ENCODE peak calls at places on chromosomes 4 and X, in four cellular contexts. X, M, V and Q are unnamed samples. For H3K4me1, the result is how much of the 10 kb centered on the place peaks cover.

GRCh38 chr4:48033825-48034413 is 17.3 kb downstream of the NIPAL1 start:
- DNase-seq in X (no peak), V (no peak), M (no peak), Q (peak)

GRCh38 chr4:168408620-168409019 is 71.7 kb downstream of the DDX60L start:
- DNase-seq in X (no peak), V (peak), M (peak), Q (no peak)

GRCh38 chrX:118495958-118496762 is 545 bp downstream of the DOCK11 start:
- DNase-seq in V (peak), M (peak), X (peak), Q (peak)

GRCh38 chr4:7902101-7902553 is 37.5 kb downstream of the AFAP1 start:
- DNase-seq in V (no peak), M (no peak), X (no peak), Q (no peak)

GRCh38 chr4:113450681-113451080 is 310.9 kb downstream of the CAMK2D start:
- DNase-seq in V (no peak), M (no peak), X (no peak), Q (no peak)

GRCh38 chrX:118049713-118050112 is 66.9 kb downstream of the KLHL13 start:
- DNase-seq in V (no peak), M (no peak), X (no peak), Q (no peak)

GRCh38 chr4:21113496-21114213 is 413.4 kb downstream of the PACRGL start:
- DNase-seq in V (no peak), M (no peak), X (no peak), Q (no peak)

GRCh38 chrX:2401590-2402360 is 99.0 kb downstream of the DHRSX start:
- DNase-seq in V (no peak), X (no peak), M (peak), Q (no peak)

GRCh38 chr4:130393246-130394041 is 1297.5 kb downstream of the C4orf33 start:
- DNase-seq in M (no peak), X (no peak), V (no peak), Q (no peak)

GRCh38 chr4:53651142-53651720 is 59.9 kb upstream of the LNX1 start:
- DNase-seq in X (no peak), M (peak), V (no peak), Q (no peak)

GRCh38 chr4:159227984-159228383 is 125.1 kb downstream of the RAPGEF2 start:
- DNase-seq in M (peak), X (no peak), V (peak), Q (no peak)

GRCh38 chr4:159229164-159229563 is 126.3 kb downstream of the RAPGEF2 start:
- DNase-seq in X (no peak), M (no peak), V (no peak), Q (no peak)

GRCh38 chr4:159232465-159233106 is 129.7 kb downstream of the RAPGEF2 start:
- DNase-seq in M (no peak), X (no peak), V (no peak), Q (no peak)

GRCh38 chr4:159224412-159224811 is 121.5 kb downstream of the RAPGEF2 start:
- DNase-seq in M (no peak), V (no peak), X (no peak), Q (no peak)

GRCh38 chr4:159227378-159227777 is 124.5 kb downstream of the RAPGEF2 start:
- DNase-seq in M (no peak), X (no peak), V (no peak), Q (no peak)
- H3K4me3 ChIP-seq in M (no peak), X (peak), V (peak), Q (no peak)

GRCh38 chrX:11380187-11380586 is 87.0 kb downstream of the AMELX start:
- DNase-seq in X (no peak), M (no peak), V (no peak), Q (no peak)
- H3K27ac ChIP-seq in X (no peak), M (no peak), V (no peak), Q (no peak)

GRCh38 chr4:140246216-140246615 is 92.2 kb upstream of the MAML3 start:
- DNase-seq in M (no peak), V (no peak), X (no peak), Q (no peak)

GRCh38 chr4:140247237-140247636 is 93.3 kb upstream of the MAML3 start:
- DNase-seq in M (no peak), V (no peak), X (no peak), Q (no peak)

GRCh38 chr4:140242357-140243284 is 88.6 kb upstream of the MAML3 start:
- DNase-seq in X (no peak), M (no peak), V (peak), Q (no peak)

GRCh38 chr4:140243345-140243753 is 89.4 kb upstream of the MAML3 start:
- DNase-seq in X (no peak), M (peak), V (no peak), Q (no peak)

GRCh38 chr4:140244328-140244727 is 90.3 kb upstream of the MAML3 start:
- DNase-seq in X (no peak), V (no peak), M (no peak), Q (no peak)
- H3K4me1 ChIP-seq in X (under half), V (under half), M (under half), Q (under half)

GRCh38 chr4:103720661-103721060 is 876 bp upstream of the TACR3 start:
- DNase-seq in V (no peak), X (no peak), M (no peak), Q (no peak)

GRCh38 chr4:103719320-103720204 is at the start of gene TACR3:
- DNase-seq in M (no peak), X (no peak), V (no peak), Q (no peak)

GRCh38 chr4:103721251-103721650 is 1.5 kb upstream of the TACR3 start:
- DNase-seq in V (no peak), X (no peak), M (no peak), Q (no peak)

GRCh38 chr4:103718993-103719319 is 829 bp downstream of the TACR3 start:
- DNase-seq in V (no peak), X (no peak), M (no peak), Q (no peak)
- H3K4me3 ChIP-seq in V (no peak), X (no peak), M (no peak), Q (no peak)

DNA sequence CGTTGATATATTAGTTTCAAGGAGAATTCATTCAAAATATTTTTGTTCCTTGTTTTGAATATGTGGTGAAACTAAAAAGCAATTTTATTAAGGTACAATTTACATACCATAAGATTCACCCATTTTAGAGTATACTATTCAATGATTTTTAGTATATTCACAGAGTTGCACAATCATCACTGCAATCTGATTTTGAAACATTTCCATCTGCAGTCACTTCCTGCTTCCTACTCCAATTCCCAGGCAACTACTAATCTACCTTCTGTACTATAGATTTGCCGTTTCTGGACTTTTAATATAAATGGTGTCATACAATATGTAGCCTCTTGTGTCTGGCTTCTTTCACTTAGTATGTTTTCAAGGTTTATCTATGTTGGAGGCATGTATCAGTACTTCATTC is 71.3 kb downstream of the SLC9A7 start:
- DNase-seq in M (no peak), X (no peak), V (no peak), Q (no peak)
- H3K27ac ChIP-seq in M (no peak), X (no peak), V (no peak), Q (no peak)

GRCh38 chr4:13903851-13904340 is 276.4 kb upstream of the BOD1L1 start:
- DNase-seq in X (peak), V (no peak), M (no peak), Q (no peak)
- H3K4me1 ChIP-seq in X (under half), V (under half), M (under half), Q (under half)

GRCh38 chr4:23866450-23866849 is 23.4 kb downstream of the PPARGC1A start:
- DNase-seq in M (no peak), V (no peak), X (no peak), Q (no peak)
- H3K4me3 ChIP-seq in M (no peak), V (no peak), X (no peak), Q (no peak)

GRCh38 chr4:80183196-80184052 is 13.9 kb upstream of the PRDM8 start:
- DNase-seq in X (peak), V (peak), M (no peak), Q (peak)
- H3K27ac ChIP-seq in X (peak), V (no peak), M (peak), Q (peak)

GRCh38 chrX:47467106-47467505 is 15.9 kb downstream of the ZNF41 start:
- DNase-seq in X (no peak), V (no peak), M (no peak), Q (no peak)
- H3K4me1 ChIP-seq in X (under half), V (under half), M (under half), Q (under half)